ENCODE peak calls at places on chromosomes 1 and 21, in seven cellular contexts. L is psoas muscle, P is neural crest cell, K is HFFc6, C is fibroblast of pulmonary artery, B is mammary epithelial cell, J is lower leg skin. A is an unnamed sample.

GRCh38 chr1:226125097-226125630 is 61.4 kb downstream of the ACBD3 start:
- DNase-seq in J (peak), L (peak), B (peak), K (peak), P (peak), C (peak), A (peak)

GRCh38 chr1:109151146-109151545 is 37.2 kb downstream of the ELAPOR1 start:
- DNase-seq in K (peak), L (no peak), C (peak), P (peak), J (no peak), B (peak), A (peak)

GRCh38 chr1:109502368-109502851 is 7.1 kb downstream of the AMIGO1 start:
- DNase-seq in B (no peak), K (no peak), J (no peak), L (no peak), P (no peak), C (no peak), A (no peak)

GRCh38 chr1:52102336-52103013 is 39.4 kb upstream of the ZFYVE9 start:
- DNase-seq in L (no peak), B (no peak), J (no peak), K (no peak), P (no peak), C (no peak), A (no peak)

GRCh38 chr1:36829951-36830350 is 204.4 kb downstream of the GRIK3 start:
- DNase-seq in P (no peak), J (no peak), B (no peak), K (no peak), L (no peak), C (no peak), A (no peak)

GRCh38 chr1:23673086-23673813 is 18.4 kb upstream of the RPL11 start:
- DNase-seq in C (peak), J (peak), K (peak), B (peak), P (peak), L (no peak), A (no peak)

GRCh38 chr1:168654198-168654910 is 74.7 kb downstream of the DPT start:
- DNase-seq in B (peak), P (no peak), L (no peak), J (no peak), C (no peak), K (no peak), A (no peak)

GRCh38 chr1:161200421-161200991 is 1.7 kb upstream of the ADAMTS4 start:
- DNase-seq in K (no peak), B (no peak), L (no peak), C (peak), P (no peak), J (no peak), A (no peak)

GRCh38 chr1:225998560-225999226 is 450 bp downstream of the SDE2 start:
- DNase-seq in B (peak), L (no peak), J (no peak), P (no peak), C (peak), K (peak), A (no peak)

GRCh38 chr1:115873184-115873583 is 32.3 kb upstream of the NHLH2 start:
- DNase-seq in L (no peak), K (no peak), B (no peak), C (no peak), P (no peak), J (no peak), A (no peak)

GRCh38 chr1:177857285-177857684 is 112.6 kb downstream of the SEC16B start:
- DNase-seq in L (no peak), P (no peak), J (no peak), K (no peak), B (no peak), C (no peak), A (peak)

GRCh38 chr1:226662704-226663326 is 76.3 kb downstream of the ITPKB start:
- DNase-seq in B (peak), L (peak), P (no peak), C (peak), J (peak), K (peak), A (peak)

GRCh38 chr1:109788695-109789521 is 25.2 kb upstream of the EPS8L3 start:
- DNase-seq in K (no peak), P (no peak), J (no peak), C (no peak), L (peak), B (no peak), A (no peak)

GRCh38 chr1:218164111-218164929 is 120.8 kb upstream of the RRP15 start:
- DNase-seq in C (peak), P (peak), J (peak), L (peak), B (peak), K (peak), A (peak)

GRCh38 chr1:181508486-181509165 is 25.3 kb downstream of the CACNA1E start:
- DNase-seq in P (no peak), L (no peak), K (no peak), C (no peak), J (no peak), B (no peak), A (no peak)

GRCh38 chr21:45019076-45019886 is 55.1 kb upstream of the ADARB1 start:
- DNase-seq in L (peak), C (no peak), B (no peak), J (no peak), P (no peak), K (no peak), A (no peak)

GRCh38 chr1:161905269-161905884 is 118.3 kb downstream of the OLFML2B start:
- DNase-seq in P (no peak), L (no peak), J (no peak), K (peak), C (peak), B (peak), A (no peak)

GRCh38 chr1:76799700-76800099 is 67.6 kb upstream of the ST6GALNAC5 start:
- DNase-seq in P (no peak), C (no peak), J (no peak), K (no peak), L (no peak), B (no peak), A (no peak)

GRCh38 chr1:30815556-30815955 is 58.0 kb upstream of the LAPTM5 start:
- DNase-seq in P (no peak), C (no peak), J (no peak), B (no peak), L (no peak), K (no peak), A (no peak)

GRCh38 chr1:19033926-19034680 is 77.6 kb upstream of the IFFO2 start:
- DNase-seq in C (no peak), K (peak), J (peak), B (peak), P (no peak), L (no peak), A (no peak)

GRCh38 chr1:81208441-81208840 is 592.3 kb upstream of the ADGRL2 start:
- DNase-seq in P (no peak), J (no peak), B (no peak), C (no peak), L (no peak), K (no peak), A (no peak)

GRCh38 chr21:44047996-44048560 is 36.0 kb downstream of the TRAPPC10 start:
- DNase-seq in K (no peak), P (no peak), J (no peak), C (no peak), B (no peak), L (no peak), A (no peak)

GRCh38 chr1:170707959-170708666 is 44.2 kb downstream of the PRRX1 start:
- DNase-seq in C (peak), K (peak), L (no peak), J (peak), B (peak), P (no peak), A (no peak)

GRCh38 chr1:20885121-20885520 is 98.0 kb upstream of the HP1BP3 start:
- DNase-seq in P (no peak), K (peak), C (peak), L (no peak), J (no peak), B (no peak), A (no peak)
- TF ChIP-seq CTCF in P (no peak), K (no peak), C (no peak), L (no peak), J (no peak), B (no peak), A (no peak)

GRCh38 chr1:92493139-92493538 is 6.4 kb upstream of the GFI1 start:
- DNase-seq in C (no peak), J (no peak), P (no peak), K (no peak), L (no peak), B (no peak), A (no peak)
- TF ChIP-seq CTCF in C (no peak), J (no peak), P (no peak), K (no peak), L (no peak), B (no peak), A (no peak)

GRCh38 chr1:205248793-205249601 is 21.3 kb downstream of the TMCC2 start:
- DNase-seq in B (no peak), K (no peak), C (peak), L (peak), J (no peak), P (no peak), A (no peak)
- TF ChIP-seq CTCF in B (no peak), K (no peak), C (no peak), L (no peak), J (no peak), P (no peak), A (no peak)

GRCh38 chr1:24967555-24967954 is 37.5 kb upstream of the RUNX3 start:
- DNase-seq in K (no peak), B (no peak), L (no peak), C (no peak), J (no peak), P (no peak), A (no peak)
- TF ChIP-seq CTCF in K (no peak), B (no peak), L (no peak), C (no peak), J (no peak), P (no peak), A (no peak)

GRCh38 chr1:85584264-85584781 is 3.8 kb downstream of the CCN1 start:
- DNase-seq in L (no peak), J (no peak), B (peak), K (peak), P (no peak), C (peak), A (no peak)

GRCh38 chr1:85581138-85581801 is 709 bp downstream of the CCN1 start:
- DNase-seq in L (peak), C (peak), J (no peak), K (peak), B (peak), P (peak), A (peak)

GRCh38 chr1:85583355-85584263 is 3.0 kb downstream of the CCN1 start:
- DNase-seq in L (no peak), J (no peak), B (no peak), K (no peak), P (no peak), C (peak), A (no peak)

GRCh38 chr1:85581802-85582686 is 1.5 kb downstream of the CCN1 start:
- DNase-seq in L (peak), B (peak), P (peak), C (peak), J (no peak), K (peak), A (peak)

DNA sequence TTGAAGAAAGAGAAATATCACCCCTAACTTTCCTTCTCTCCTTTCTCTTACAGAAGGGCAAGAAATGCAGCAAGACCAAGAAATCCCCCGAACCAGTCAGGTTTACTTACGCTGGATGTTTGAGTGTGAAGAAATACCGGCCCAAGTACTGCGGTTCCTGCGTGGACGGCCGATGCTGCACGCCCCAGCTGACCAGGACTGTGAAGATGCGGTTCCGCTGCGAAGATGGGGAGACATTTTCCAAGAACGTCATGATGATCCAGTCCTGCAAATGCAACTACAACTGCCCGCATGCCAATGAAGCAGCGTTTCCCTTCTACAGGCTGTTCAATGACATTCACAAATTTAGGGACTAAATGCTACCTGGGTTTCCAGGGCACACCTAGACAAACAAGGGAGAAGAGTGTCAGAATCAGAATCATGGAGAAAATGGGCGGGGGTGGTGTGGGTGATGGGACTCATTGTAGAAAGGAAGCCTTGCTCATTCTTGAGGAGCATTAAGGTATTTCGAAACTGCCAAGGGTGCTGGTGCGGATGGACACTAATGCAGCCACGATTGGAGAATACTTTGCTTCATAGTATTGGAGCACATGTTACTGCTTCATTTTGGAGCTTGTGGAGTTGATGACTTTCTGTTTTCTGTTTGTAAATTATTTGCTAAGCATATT is 2.3 kb downstream of the CCN1 start:
- DNase-seq in C (peak), K (peak), P (no peak), J (no peak), L (no peak), B (peak), A (no peak)
- TF ChIP-seq CTCF in C (no peak), K (peak), P (no peak), J (no peak), L (no peak), B (no peak), A (no peak)

GRCh38 chr1:156336242-156336641 is 1.9 kb downstream of the CCT3 start:
- DNase-seq in P (no peak), C (no peak), L (no peak), J (no peak), B (no peak), K (no peak), A (no peak)
- TF ChIP-seq CTCF in P (peak), C (peak), L (no peak), J (no peak), B (peak), K (peak), A (peak)

DNA sequence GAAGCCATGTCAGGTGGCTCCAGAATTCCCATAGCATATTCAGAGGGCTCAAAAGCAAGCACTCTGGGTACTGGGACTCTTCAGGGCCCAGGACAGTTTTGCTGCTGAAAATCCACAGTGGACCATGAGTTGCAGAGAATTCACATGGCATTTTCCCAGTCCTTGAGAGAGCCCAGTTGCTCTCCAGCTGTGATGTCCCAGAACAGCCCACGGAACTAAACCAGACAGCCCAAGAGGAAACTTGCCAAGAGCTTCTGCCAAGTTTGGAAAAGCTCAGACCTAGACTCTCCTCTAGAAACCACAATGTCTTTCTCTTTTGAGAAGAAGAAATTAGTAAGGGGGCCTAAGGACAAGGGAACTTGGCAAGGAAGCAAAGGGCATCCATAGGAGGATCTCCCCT is 69.4 kb downstream of the RGS2 start:
- DNase-seq in B (no peak), J (no peak), C (peak), K (no peak), P (no peak), L (no peak), A (no peak)
- TF ChIP-seq CTCF in B (no peak), J (no peak), C (no peak), K (no peak), P (no peak), L (no peak), A (no peak)

GRCh38 chr21:42973991-42974831 is at the start of gene PKNOX1:
- DNase-seq in K (peak), B (peak), P (peak), J (peak), C (peak), L (peak), A (peak)
- TF ChIP-seq CTCF in K (no peak), B (no peak), P (peak), J (no peak), C (no peak), L (peak), A (no peak)

GRCh38 chr1:8988618-8988967 is 37.6 kb downstream of the SLC2A7 start:
- DNase-seq in K (no peak), J (no peak), P (no peak), B (no peak), C (no peak), L (no peak), A (no peak)

GRCh38 chr1:8989061-8989460 is 37.2 kb downstream of the SLC2A7 start:
- DNase-seq in L (no peak), B (no peak), C (no peak), K (no peak), J (no peak), P (no peak), A (no peak)

GRCh38 chr1:8987881-8988617 is 38.2 kb downstream of the SLC2A7 start:
- DNase-seq in C (peak), B (no peak), K (peak), P (peak), L (peak), J (no peak), A (peak)

GRCh38 chr1:8989821-8990220 is 36.4 kb downstream of the SLC2A7 start:
- DNase-seq in K (peak), L (no peak), B (peak), J (no peak), C (no peak), P (no peak), A (no peak)

DNA sequence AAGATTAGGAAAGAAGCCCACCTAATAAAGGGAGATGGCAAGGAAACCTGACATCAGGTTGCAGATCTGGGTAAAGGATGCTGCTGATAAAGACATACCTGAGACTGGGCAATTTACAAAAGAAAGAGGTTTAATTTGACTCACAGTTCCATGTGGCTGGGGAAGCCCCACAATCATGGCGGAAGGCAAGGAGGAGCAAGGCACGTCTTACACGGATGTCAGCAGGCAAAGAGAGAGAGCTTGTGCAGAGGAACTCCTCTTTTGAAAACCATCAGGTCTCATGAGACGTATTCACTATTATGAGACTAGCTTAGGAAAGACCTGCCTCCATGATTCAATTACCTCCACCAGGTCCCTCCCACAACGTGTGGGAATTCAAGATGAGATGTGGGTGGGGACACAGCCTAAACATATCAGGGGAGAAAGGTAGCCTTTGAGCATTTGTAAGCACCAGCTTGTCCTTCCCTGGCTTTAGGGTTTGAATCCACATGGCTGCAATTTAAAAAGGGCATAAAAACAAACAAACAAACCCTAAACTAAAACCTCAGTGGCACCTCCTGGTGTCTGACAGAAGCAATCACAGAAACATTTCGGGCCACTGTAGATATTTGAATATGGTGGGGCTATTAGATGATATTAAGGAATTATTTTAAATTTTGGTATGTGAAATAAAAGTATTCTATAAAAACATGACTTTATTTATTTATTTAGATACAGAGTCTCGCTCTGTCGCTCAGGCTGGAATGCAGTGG is 33.1 kb downstream of the SLC2A7 start:
- DNase-seq in L (no peak), C (no peak), P (no peak), J (no peak), B (no peak), K (no peak), A (no peak)
- TF ChIP-seq CTCF in L (no peak), C (peak), P (peak), J (no peak), B (peak), K (peak), A (no peak)